ENCODE peak calls at places on chromosomes 1 and 21, in ten cellular contexts. F is IMR-90; N is effector memory CD4-positive, alpha-beta T cell; J is astrocyte; H is breast epithelium; I is body of pancreas; Z is adrenal gland; W is cardiac muscle cell; G is HepG2; K is upper lobe of right lung. A is an unnamed sample. For H3K4me1, the result is how much of the 10 kb centered on the place peaks cover.

GRCh38 chr1:228460830-228461229 is 26.4 kb upstream of the RNF187 start:
- DNase-seq in F (no peak), N (no peak), J (no peak), H (no peak), I (no peak), Z (no peak), W (no peak), G (no peak), K (no peak), A (no peak)

GRCh38 chr21:26115899-26116298 is 54.7 kb downstream of the APP start:
- DNase-seq in F (peak), N (no peak), J (peak), H (no peak), I (no peak), Z (no peak), W (peak), G (no peak), K (no peak), A (no peak)

GRCh38 chr1:164613176-164613575 is 54.2 kb downstream of the PBX1 start:
- DNase-seq in F (no peak), N (no peak), J (peak), H (no peak), I (peak), Z (no peak), W (no peak), G (peak), K (no peak), A (no peak)

GRCh38 chr21:33660406-33660805 is 18.1 kb downstream of the ITSN1 start:
- DNase-seq in F (no peak), N (no peak), J (peak), H (no peak), I (no peak), Z (no peak), W (peak), G (no peak), K (no peak), A (no peak)

GRCh38 chr1:185528084-185528656 is 206.0 kb upstream of the HMCN1 start:
- DNase-seq in F (no peak), N (no peak), J (no peak), H (no peak), I (no peak), Z (peak), W (no peak), G (no peak), K (no peak), A (no peak)

GRCh38 chr1:156146749-156147405 is 6.5 kb upstream of the SEMA4A start:
- DNase-seq in F (no peak), N (no peak), J (no peak), H (no peak), I (peak), Z (no peak), W (no peak), G (no peak), K (no peak), A (no peak)

GRCh38 chr1:200556005-200556404 is 64.5 kb downstream of the KIF14 start:
- DNase-seq in F (peak), N (no peak), J (no peak), H (no peak), I (no peak), Z (no peak), W (no peak), G (no peak), K (no peak), A (no peak)

GRCh38 chr1:167198518-167199133 is 22.1 kb upstream of the POU2F1 start:
- DNase-seq in F (no peak), N (no peak), J (no peak), H (no peak), I (no peak), Z (no peak), W (no peak), G (no peak), K (no peak), A (no peak)

GRCh38 chr1:39385067-39385988 is 106.1 kb upstream of the BMP8A start:
- DNase-seq in F (peak), N (no peak), J (no peak), H (no peak), I (no peak), Z (no peak), W (no peak), G (no peak), K (no peak), A (no peak)

GRCh38 chr21:37257967-37258877 is 8.9 kb downstream of the VPS26C start:
- DNase-seq in F (peak), N (peak), J (peak), H (peak), I (peak), Z (peak), W (peak), G (peak), K (peak), A (peak)

GRCh38 chr1:67737875-67738274 is 52.9 kb downstream of the GADD45A start:
- DNase-seq in F (no peak), N (no peak), J (no peak), H (no peak), I (no peak), Z (no peak), W (no peak), G (no peak), K (no peak), A (no peak)

GRCh38 chr1:245313581-245313980 is 158.8 kb downstream of the KIF26B start:
- DNase-seq in F (no peak), N (no peak), J (no peak), H (no peak), I (no peak), Z (no peak), W (no peak), G (no peak), K (no peak), A (no peak)

GRCh38 chr1:54134301-54134700 is 18.5 kb downstream of the CDCP2 start:
- DNase-seq in F (no peak), N (no peak), J (no peak), H (no peak), I (no peak), Z (no peak), W (no peak), G (no peak), K (no peak), A (no peak)

GRCh38 chr1:221824025-221824424 is 82.1 kb upstream of the DUSP10 start:
- DNase-seq in F (peak), N (no peak), J (peak), H (no peak), I (no peak), Z (no peak), W (peak), G (no peak), K (no peak), A (no peak)

GRCh38 chr1:182575540-182576149 is 13.4 kb downstream of the RNASEL start:
- DNase-seq in F (peak), N (no peak), J (peak), H (no peak), I (no peak), Z (no peak), W (peak), G (peak), K (no peak), A (no peak)

GRCh38 chr1:160797861-160798273 is 1.9 kb downstream of the LY9 start:
- DNase-seq in F (no peak), N (peak), J (no peak), H (no peak), I (no peak), Z (no peak), W (no peak), G (no peak), K (no peak), A (no peak)

GRCh38 chr1:67250051-67250653 is 57.5 kb upstream of the IL12RB2 start:
- DNase-seq in F (no peak), N (no peak), J (no peak), H (no peak), I (no peak), Z (no peak), W (no peak), G (no peak), K (no peak), A (no peak)

DNA sequence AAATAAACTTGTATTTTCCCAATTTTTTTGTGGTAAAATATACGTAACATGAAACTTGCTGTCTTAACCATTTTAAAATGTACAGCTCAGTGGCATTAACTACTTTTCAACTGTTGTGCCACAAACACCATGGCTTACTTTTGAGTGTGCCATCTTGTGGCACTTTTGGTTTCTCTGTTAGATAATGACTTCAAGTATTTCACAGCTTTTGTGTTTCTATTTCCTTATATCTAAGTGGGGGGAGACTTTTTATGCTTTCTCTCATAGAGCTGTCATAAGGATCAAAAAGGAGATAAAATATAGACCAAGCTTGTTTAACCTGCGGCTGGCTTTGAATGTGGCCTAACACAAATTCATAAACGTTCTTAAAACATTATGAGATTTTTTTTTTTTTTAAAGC is 44.3 kb downstream of the CDC14A start:
- DNase-seq in F (no peak), N (no peak), J (no peak), H (no peak), I (no peak), Z (no peak), W (no peak), G (no peak), K (no peak), A (no peak)
- H3K4me3 ChIP-seq in F (no peak), N (no peak), J (no peak), H (no peak), I (no peak), Z (no peak), W (no peak), G (no peak), K (no peak), A (no peak)

GRCh38 chr1:12567288-12567819 is 50.7 kb downstream of the DHRS3 start:
- DNase-seq in F (no peak), N (no peak), J (no peak), H (no peak), I (no peak), Z (no peak), W (no peak), G (no peak), K (no peak), A (no peak)

GRCh38 chr1:12566484-12567287 is 51.3 kb downstream of the DHRS3 start:
- DNase-seq in F (no peak), N (no peak), J (no peak), H (no peak), I (no peak), Z (no peak), W (no peak), G (no peak), K (no peak), A (no peak)

GRCh38 chr1:12565966-12566352 is 52.1 kb downstream of the DHRS3 start:
- DNase-seq in F (no peak), N (no peak), J (no peak), H (no peak), I (no peak), Z (no peak), W (no peak), G (no peak), K (no peak), A (no peak)

GRCh38 chr1:12562955-12563576 is 54.9 kb downstream of the DHRS3 start:
- DNase-seq in F (no peak), N (no peak), J (no peak), H (no peak), I (no peak), Z (no peak), W (no peak), G (no peak), K (no peak), A (no peak)

GRCh38 chr1:12565094-12565965 is 52.7 kb downstream of the DHRS3 start:
- DNase-seq in F (no peak), N (no peak), J (no peak), H (no peak), I (no peak), Z (no peak), W (peak), G (no peak), K (no peak), A (no peak)
- H3K4me1 ChIP-seq in F (under half), N (under half), J (under half), H (under half), I (under half), Z (under half), W (under half), G (under half), K (under half), A (under half)

GRCh38 chr1:119631086-119631432 is 17.0 kb downstream of the ZNF697 start:
- DNase-seq in F (no peak), N (no peak), J (no peak), H (no peak), I (no peak), Z (no peak), W (no peak), G (no peak), K (no peak), A (no peak)
- H3K4me3 ChIP-seq in F (no peak), N (no peak), J (peak), H (peak), I (no peak), Z (no peak), W (no peak), G (peak), K (peak), A (peak)

DNA sequence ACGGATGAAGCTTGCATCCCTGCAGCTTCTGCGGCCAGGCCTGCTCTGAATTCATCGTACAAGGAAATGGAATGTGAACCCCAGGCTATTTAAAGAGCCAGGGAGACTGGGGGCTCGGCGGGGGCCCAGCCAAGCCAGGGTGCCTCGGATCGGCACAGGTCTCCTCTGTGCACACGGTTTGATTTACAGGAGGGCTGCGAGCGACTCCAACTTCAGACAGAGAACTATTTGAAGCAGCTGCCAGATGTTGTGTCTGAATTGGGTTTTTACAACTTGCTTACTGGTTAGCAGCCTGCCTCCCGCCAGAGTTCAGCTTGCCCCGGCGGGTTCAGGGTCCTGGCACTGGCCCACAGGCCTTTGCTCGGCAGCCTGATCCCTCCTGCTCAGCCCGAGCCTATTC is 83.2 kb downstream of the SPSB1 start:
- DNase-seq in F (no peak), N (no peak), J (peak), H (no peak), I (no peak), Z (no peak), W (no peak), G (no peak), K (no peak), A (peak)
- H3K4me1 ChIP-seq in F (under half), N (under half), J (under half), H (under half), I (under half), Z (under half), W (under half), G (under half), K (under half), A (half or more)

DNA sequence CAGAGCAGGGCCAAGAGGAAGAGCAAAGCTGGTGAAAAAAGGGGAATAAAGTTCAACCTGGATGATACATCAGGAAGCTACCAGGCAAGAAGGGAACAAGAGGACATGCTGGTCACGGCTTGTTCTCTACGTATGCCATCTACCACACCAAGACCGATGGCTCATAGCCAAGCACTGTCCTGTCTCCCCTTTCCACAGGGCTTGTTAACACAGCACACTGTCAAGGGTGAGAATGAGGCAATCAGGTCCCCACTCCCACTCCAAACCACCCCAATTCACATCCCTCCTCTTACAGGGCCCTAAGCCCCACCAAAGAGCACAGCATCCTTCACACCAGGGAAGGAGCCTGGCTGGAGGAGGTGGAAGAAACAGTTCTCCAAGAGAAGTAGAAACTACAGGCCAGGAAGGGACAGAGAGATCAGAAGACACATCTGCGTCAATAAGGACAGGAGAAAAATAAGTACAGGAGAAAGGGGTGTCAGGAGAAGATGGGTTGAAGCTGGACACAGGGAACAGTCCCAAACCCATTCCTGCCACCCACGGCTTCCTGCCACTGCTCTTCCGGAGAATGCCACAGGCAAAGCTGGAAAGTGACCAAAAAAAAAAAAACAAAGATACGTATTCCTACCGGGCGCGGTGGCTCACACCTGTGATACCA is 923 bp upstream of the SHC1 start:
- DNase-seq in F (no peak), N (no peak), J (no peak), H (peak), I (peak), Z (peak), W (no peak), G (no peak), K (no peak), A (peak)
- H3K4me3 ChIP-seq in F (no peak), N (no peak), J (peak), H (peak), I (no peak), Z (no peak), W (no peak), G (no peak), K (peak), A (peak)

DNA sequence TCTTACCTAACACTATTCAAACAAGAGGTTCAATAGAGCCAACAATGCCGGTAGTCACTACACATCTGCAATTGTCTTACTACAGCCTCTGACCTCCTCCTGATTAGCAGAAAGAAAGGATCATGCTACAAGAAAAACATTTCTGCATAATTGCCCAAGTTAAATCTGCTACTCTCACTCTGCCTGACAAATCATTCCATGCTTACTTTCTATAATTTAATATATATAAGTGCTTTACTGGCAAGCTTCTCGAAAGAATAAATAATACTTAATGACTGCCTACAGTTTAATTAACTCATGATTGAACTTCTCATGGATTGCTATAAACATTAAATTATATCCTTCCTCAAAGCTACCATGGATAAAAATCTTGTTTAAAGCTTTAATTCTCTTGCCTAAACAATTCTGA is 156.0 kb downstream of the SLC45A1 start:
- DNase-seq in F (no peak), N (no peak), J (no peak), H (no peak), I (no peak), Z (no peak), W (no peak), G (peak), K (no peak), A (no peak)
- H3K4me1 ChIP-seq in F (under half), N (under half), J (under half), H (under half), I (under half), Z (under half), W (under half), G (half or more), K (under half), A (under half)

GRCh38 chr1:15757575-15758401 is 807 bp upstream of the FBLIM1 start:
- DNase-seq in F (peak), N (no peak), J (peak), H (no peak), I (peak), Z (no peak), W (peak), G (no peak), K (no peak), A (no peak)
- H3K4me3 ChIP-seq in F (peak), N (no peak), J (peak), H (peak), I (no peak), Z (no peak), W (peak), G (peak), K (peak), A (peak)

GRCh38 chr1:113935176-113935575 is 6.1 kb downstream of the HIPK1 start:
- DNase-seq in F (no peak), N (no peak), J (no peak), H (no peak), I (no peak), Z (no peak), W (no peak), G (no peak), K (no peak), A (no peak)
- H3K4me1 ChIP-seq in F (under half), N (half or more), J (under half), H (under half), I (half or more), Z (half or more), W (under half), G (half or more), K (half or more), A (half or more)